ENCODE peak calls at places on chromosome 6, in four cellular contexts. One of them, this sample, is unnamed.

GRCh38 chr6:12637960-12638641 is 78.5 kb upstream of the PHACTR1 start:
- DNase-seq in IMR-90: peak
- DNase-seq in H1: peak
- DNase-seq in H9: peak
- DNase-seq in this sample: peak

GRCh38 chr6:169738204-169738971 is 13.0 kb downstream of the DYNLT2 start:
- DNase-seq in H9: peak
- DNase-seq in IMR-90: no peak
- DNase-seq in H1: no peak
- DNase-seq in this sample: no peak

GRCh38 chr6:36196049-36196879 is at the start of gene BRPF3:
- DNase-seq in H9: peak
- DNase-seq in H1: peak
- DNase-seq in IMR-90: peak
- DNase-seq in this sample: peak

GRCh38 chr6:11758878-11759277 is 19.7 kb downstream of the ADTRP start:
- DNase-seq in IMR-90: no peak
- DNase-seq in H1: no peak
- DNase-seq in H9: no peak
- DNase-seq in this sample: no peak

GRCh38 chr6:165718486-165718885 is 55.4 kb upstream of the PDE10A start:
- DNase-seq in IMR-90: peak
- DNase-seq in H1: no peak
- DNase-seq in H9: no peak
- DNase-seq in this sample: no peak

GRCh38 chr6:13431861-13432465 is 55.4 kb downstream of the GFOD1 start:
- DNase-seq in IMR-90: peak
- DNase-seq in H9: no peak
- DNase-seq in H1: no peak
- DNase-seq in this sample: peak

GRCh38 chr6:1464796-1465348 is 75.5 kb downstream of the FOXF2 start:
- DNase-seq in H9: no peak
- DNase-seq in IMR-90: no peak
- DNase-seq in H1: no peak
- DNase-seq in this sample: no peak

GRCh38 chr6:56734334-56734733 is 91.6 kb upstream of the DST start:
- DNase-seq in IMR-90: no peak
- DNase-seq in H1: no peak
- DNase-seq in H9: no peak
- DNase-seq in this sample: no peak

GRCh38 chr6:127459231-127459641 is at the start of gene KIAA0408:
- DNase-seq in H9: peak
- DNase-seq in H1: no peak
- DNase-seq in IMR-90: peak
- DNase-seq in this sample: peak

GRCh38 chr6:128241221-128241620 is 279.2 kb downstream of the PTPRK start:
- DNase-seq in H1: no peak
- DNase-seq in IMR-90: no peak
- DNase-seq in H9: no peak
- DNase-seq in this sample: no peak

GRCh38 chr6:130841128-130841728 is 14.0 kb downstream of the SMLR1 start:
- DNase-seq in H9: no peak
- DNase-seq in IMR-90: peak
- DNase-seq in H1: no peak
- DNase-seq in this sample: no peak

GRCh38 chr6:12024715-12025434 is 12.8 kb downstream of the HIVEP1 start:
- DNase-seq in IMR-90: peak
- DNase-seq in H1: no peak
- DNase-seq in H9: no peak
- DNase-seq in this sample: no peak

GRCh38 chr6:31814677-31815024 is 432 bp downstream of the HSPA1L start:
- DNase-seq in IMR-90: peak
- DNase-seq in H1: peak
- DNase-seq in H9: peak
- DNase-seq in this sample: peak

GRCh38 chr6:47734826-47735481 is 36.6 kb downstream of the ADGRF4 start:
- DNase-seq in H9: no peak
- DNase-seq in H1: no peak
- DNase-seq in IMR-90: no peak
- DNase-seq in this sample: peak

GRCh38 chr6:19866900-19867627 is 29.9 kb downstream of the ID4 start:
- DNase-seq in H9: no peak
- DNase-seq in IMR-90: peak
- DNase-seq in H1: no peak
- DNase-seq in this sample: peak

GRCh38 chr6:19892250-19892649 is 55.1 kb downstream of the ID4 start:
- DNase-seq in H1: no peak
- DNase-seq in IMR-90: no peak
- DNase-seq in H9: no peak
- DNase-seq in this sample: peak

GRCh38 chr6:79742030-79742429 is 110.9 kb downstream of the SH3BGRL2 start:
- DNase-seq in IMR-90: no peak
- DNase-seq in H9: no peak
- DNase-seq in H1: no peak
- DNase-seq in this sample: no peak

GRCh38 chr6:26299286-26300042 is 65.5 kb upstream of the BTN3A2 start:
- DNase-seq in IMR-90: no peak
- DNase-seq in H1: peak
- DNase-seq in H9: no peak
- DNase-seq in this sample: peak
- H4K5ac ChIP-seq in IMR-90: no peak
- H4K5ac ChIP-seq in H1: no peak
- H4K5ac ChIP-seq in H9: no peak
- H4K5ac ChIP-seq in this sample: no peak

GRCh38 chr6:159728552-159728951 is 1.2 kb downstream of the WTAP start:
- DNase-seq in H9: no peak
- DNase-seq in H1: no peak
- DNase-seq in IMR-90: no peak
- DNase-seq in this sample: peak

GRCh38 chr6:159724778-159725177 is 2.5 kb upstream of the WTAP start:
- DNase-seq in H1: no peak
- DNase-seq in H9: no peak
- DNase-seq in IMR-90: no peak
- DNase-seq in this sample: no peak

GRCh38 chr6:159727717-159728440 is 573 bp downstream of the WTAP start:
- DNase-seq in IMR-90: no peak
- DNase-seq in H1: no peak
- DNase-seq in H9: no peak
- DNase-seq in this sample: peak

GRCh38 chr6:159726918-159727716 is at the start of gene WTAP:
- DNase-seq in H9: peak
- DNase-seq in H1: peak
- DNase-seq in IMR-90: peak
- DNase-seq in this sample: peak

GRCh38 chr6:159726196-159726917 is 949 bp upstream of the WTAP start:
- DNase-seq in IMR-90: no peak
- DNase-seq in H1: no peak
- DNase-seq in H9: no peak
- DNase-seq in this sample: no peak
- H3K23ac ChIP-seq in IMR-90: peak
- H3K23ac ChIP-seq in H1: no peak
- H3K23ac ChIP-seq in H9: peak
- H3K23ac ChIP-seq in this sample: no peak

GRCh38 chr6:10441004-10441654 is 26.3 kb upstream of the TFAP2A start:
- DNase-seq in H1: no peak
- DNase-seq in IMR-90: peak
- DNase-seq in H9: no peak
- DNase-seq in this sample: peak

GRCh38 chr6:10446548-10446947 is 31.7 kb upstream of the TFAP2A start:
- DNase-seq in H1: no peak
- DNase-seq in IMR-90: no peak
- DNase-seq in H9: no peak
- DNase-seq in this sample: no peak

GRCh38 chr6:10437891-10438290 is 23.0 kb upstream of the TFAP2A start:
- DNase-seq in H1: no peak
- DNase-seq in IMR-90: no peak
- DNase-seq in H9: no peak
- DNase-seq in this sample: no peak

DNA sequence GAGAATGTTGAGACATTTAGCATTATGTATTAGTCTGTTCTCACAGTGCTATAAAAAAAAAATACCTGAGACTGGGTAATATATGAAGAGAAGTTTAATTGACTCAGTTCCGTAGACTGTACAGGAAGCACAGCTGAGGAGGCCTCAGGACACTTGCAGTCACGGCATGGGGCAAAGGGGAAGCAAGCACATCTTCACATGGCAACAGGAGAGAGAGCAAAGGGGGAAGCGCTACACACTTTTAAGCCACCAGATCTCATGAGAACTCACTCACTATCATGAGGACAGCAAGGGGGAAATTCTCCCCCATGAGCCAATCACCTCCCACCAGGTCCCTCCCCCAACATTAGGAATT is 26.8 kb upstream of the TFAP2A start:
- DNase-seq in H9: no peak
- DNase-seq in H1: no peak
- DNase-seq in IMR-90: no peak
- DNase-seq in this sample: no peak
- H2BK120ac ChIP-seq in H9: no peak
- H2BK120ac ChIP-seq in H1: no peak
- H2BK120ac ChIP-seq in IMR-90: peak
- H2BK120ac ChIP-seq in this sample: no peak

GRCh38 chr6:154201708-154202107 is 154.9 kb downstream of the IPCEF1 start:
- DNase-seq in IMR-90: no peak
- DNase-seq in H9: no peak
- DNase-seq in H1: no peak
- DNase-seq in this sample: no peak
- H4K5ac ChIP-seq in IMR-90: no peak
- H4K5ac ChIP-seq in H9: no peak
- H4K5ac ChIP-seq in H1: no peak
- H4K5ac ChIP-seq in this sample: no peak

GRCh38 chr6:53347250-53347920 is 1.4 kb downstream of the ELOVL5 start:
- DNase-seq in H9: no peak
- DNase-seq in IMR-90: peak
- DNase-seq in H1: no peak
- DNase-seq in this sample: no peak
- H3K23ac ChIP-seq in H9: no peak
- H3K23ac ChIP-seq in IMR-90: peak
- H3K23ac ChIP-seq in H1: no peak
- H3K23ac ChIP-seq in this sample: no peak

GRCh38 chr6:151321438-151321837 is 69.9 kb downstream of the ZBTB2 start:
- DNase-seq in H9: no peak
- DNase-seq in IMR-90: no peak
- DNase-seq in H1: no peak
- DNase-seq in this sample: no peak
- H2BK120ac ChIP-seq in H9: no peak
- H2BK120ac ChIP-seq in IMR-90: no peak
- H2BK120ac ChIP-seq in H1: no peak
- H2BK120ac ChIP-seq in this sample: no peak

GRCh38 chr6:161136655-161137054 is 137.2 kb downstream of the AGPAT4 start:
- DNase-seq in H1: no peak
- DNase-seq in H9: no peak
- DNase-seq in IMR-90: no peak
- DNase-seq in this sample: no peak
- H4K5ac ChIP-seq in H1: no peak
- H4K5ac ChIP-seq in H9: no peak
- H4K5ac ChIP-seq in IMR-90: no peak
- H4K5ac ChIP-seq in this sample: no peak